ENCODE peak calls at places on chromosomes 4 and X, in nine cellular contexts. O, S, N, T, K, I, D, A and H are unnamed samples.

GRCh38 chr4:110527156-110527555 is 51.2 kb downstream of the ENPEP start:
- DNase-seq in O (no peak), S (no peak), N (no peak), T (no peak), K (no peak), I (no peak), D (no peak), A (no peak), H (no peak)

GRCh38 chr4:155944516-155944915 is 9.2 kb downstream of the CTSO start:
- DNase-seq in O (no peak), S (no peak), N (no peak), T (no peak), K (no peak), I (no peak), D (no peak), A (no peak), H (peak; percentile 84)

GRCh38 chr4:185542626-185543336 is 7.5 kb upstream of the PDLIM3 start:
- DNase-seq in O (peak; percentile 28), S (no peak), N (no peak), T (no peak), K (no peak), I (no peak), D (no peak), A (no peak), H (peak; percentile 45)

GRCh38 chr4:25312496-25313193 is at the start of gene ZCCHC4:
- DNase-seq in O (peak; percentile 90), S (peak; percentile 81), N (peak; percentile 83), T (peak; percentile 82), K (peak; percentile 64), I (peak; percentile 84), D (peak; percentile 84), A (peak; percentile 65), H (peak; percentile 82)

GRCh38 chrX:130715299-130715698 is 187.7 kb downstream of the ENOX2 start:
- DNase-seq in O (peak; percentile 50), S (no peak), N (no peak), T (no peak), K (peak; percentile 53), I (no peak), D (no peak), A (no peak), H (peak; percentile 80)

GRCh38 chrX:18938710-18939109 is 45.2 kb downstream of the PHKA2 start:
- DNase-seq in O (peak; percentile 11), S (no peak), N (no peak), T (no peak), K (no peak), I (no peak), D (no peak), A (peak; percentile 11), H (no peak)

GRCh38 chrX:106246511-106246910 is 78.4 kb downstream of the PWWP3B start:
- DNase-seq in O (peak; percentile 9), S (no peak), N (no peak), T (no peak), K (no peak), I (no peak), D (no peak), A (no peak), H (peak; percentile 49)

GRCh38 chrX:133726211-133726630 is 259.2 kb downstream of the GPC3 start:
- DNase-seq in O (peak; percentile 80), S (no peak), N (no peak), T (no peak), K (peak; percentile 0), I (no peak), D (no peak), A (peak; percentile 73), H (peak; percentile 61)

GRCh38 chrX:130884627-130885026 is 18.4 kb downstream of the ENOX2 start:
- DNase-seq in O (no peak), S (no peak), N (no peak), T (no peak), K (no peak), I (no peak), D (no peak), A (no peak), H (no peak)

GRCh38 chrX:70479970-70480659 is 35.5 kb downstream of the DLG3 start:
- DNase-seq in O (peak; percentile 34), S (no peak), N (no peak), T (no peak), K (no peak), I (peak; percentile 20), D (no peak), A (no peak), H (no peak)

GRCh38 chr4:177201614-177202013 is 108.1 kb upstream of the NEIL3 start:
- DNase-seq in O (no peak), S (no peak), N (no peak), T (no peak), K (no peak), I (no peak), D (no peak), A (no peak), H (no peak)

GRCh38 chr4:20353646-20354045 is 101.9 kb downstream of the SLIT2 start:
- DNase-seq in O (no peak), S (no peak), N (no peak), T (no peak), K (no peak), I (no peak), D (no peak), A (no peak), H (no peak)

GRCh38 chr4:13527983-13528822 is 16.1 kb downstream of the NKX3-2 start:
- DNase-seq in O (no peak), S (no peak), N (no peak), T (no peak), K (no peak), I (no peak), D (no peak), A (no peak), H (no peak)

GRCh38 chrX:119784747-119785446 is 6.5 kb downstream of the RPL39 start:
- DNase-seq in O (peak; percentile 25), S (peak; percentile 49), N (peak; percentile 28), T (no peak), K (no peak), I (no peak), D (peak; percentile 40), A (no peak), H (no peak)

GRCh38 chr4:104677122-104677521 is 182.4 kb upstream of the CXXC4 start:
- DNase-seq in O (no peak), S (no peak), N (no peak), T (no peak), K (no peak), I (no peak), D (no peak), A (peak; percentile 36), H (peak; percentile 21)